ENCODE peak calls at places on chromosomes 12 and 14, in six cellular contexts. R is mesendoderm, N is neuronal stem cell, A is IMR-90, P is H1, Y is trophoblast cell. L is an unnamed sample.

GRCh38 chr14:30191639-30192279 is 264.1 kb upstream of the PRKD1 start:
- DNase-seq in P (no peak), A (peak), R (no peak), N (no peak), Y (peak), L (no peak)

GRCh38 chr12:22046968-22047390 is 961 bp downstream of the CMAS start:
- DNase-seq in A (peak), N (no peak), Y (no peak), P (no peak), R (no peak), L (no peak)

GRCh38 chr12:100794441-100795192 is at the start of gene ANO4:
- DNase-seq in A (peak), Y (no peak), N (no peak), P (peak), R (peak), L (peak)

GRCh38 chr12:42759622-42760273 is 170.2 kb upstream of the PRICKLE1 start:
- DNase-seq in A (peak), Y (no peak), N (no peak), P (no peak), R (no peak), L (no peak)

GRCh38 chr12:4289334-4289878 is 15.8 kb downstream of the CCND2 start:
- DNase-seq in R (no peak), P (no peak), N (no peak), Y (no peak), A (no peak), L (no peak)

GRCh38 chr12:76006028-76006916 is 25.3 kb downstream of the PHLDA1 start:
- DNase-seq in P (no peak), R (no peak), Y (no peak), N (no peak), A (no peak), L (no peak)

GRCh38 chr14:91241848-91242247 is 2.7 kb downstream of the GPR68 start:
- DNase-seq in P (no peak), Y (no peak), N (no peak), R (no peak), A (no peak), L (no peak)

GRCh38 chr12:43169115-43169681 is 382.8 kb downstream of the ADAMTS20 start:
- DNase-seq in N (no peak), R (no peak), Y (no peak), A (no peak), P (no peak), L (no peak)

DNA sequence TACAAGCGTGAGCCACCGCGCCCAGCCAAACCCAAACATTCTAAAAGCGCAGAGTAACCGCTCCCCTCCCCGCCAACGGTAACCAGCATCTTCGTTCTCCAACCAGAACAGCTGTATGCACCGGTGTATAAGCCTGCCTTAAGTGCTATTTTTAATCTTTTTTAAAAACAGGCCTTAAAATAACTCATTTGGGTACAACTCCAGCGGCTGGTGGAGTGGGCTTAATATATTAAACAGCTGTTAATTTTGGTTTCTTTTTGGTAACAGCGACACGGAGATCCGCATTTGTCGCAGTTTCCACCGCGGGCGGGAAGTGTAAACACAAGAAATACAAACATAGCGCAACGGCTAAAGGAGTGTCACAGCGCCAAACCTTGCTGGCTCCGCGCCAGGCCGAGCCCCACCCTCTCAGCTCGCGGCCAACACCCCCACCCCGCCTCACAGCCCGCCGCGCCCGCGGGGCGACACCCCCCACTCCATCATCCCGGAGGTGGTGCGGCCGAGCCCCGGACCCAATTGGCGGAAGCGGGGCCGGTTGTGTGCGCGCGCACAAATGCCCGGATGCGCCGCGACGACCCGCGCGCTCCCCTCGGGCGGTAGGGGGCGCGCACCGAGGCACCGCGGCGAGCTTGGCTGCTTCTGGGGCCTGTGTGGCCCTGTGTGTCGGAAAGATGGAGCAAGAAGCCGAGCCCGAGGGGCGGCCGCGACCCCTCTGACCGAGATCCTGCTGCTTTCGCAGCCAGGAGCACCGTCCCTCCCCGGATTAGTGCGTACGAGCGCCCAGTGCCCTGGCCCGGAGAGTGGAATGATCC is at the start of gene MDM2:
- DNase-seq in Y (peak), A (peak), N (peak), P (peak), R (peak), L (peak)
- H2BK5ac ChIP-seq in Y (peak), A (peak), N (peak), P (peak), R (peak), L (peak)

DNA sequence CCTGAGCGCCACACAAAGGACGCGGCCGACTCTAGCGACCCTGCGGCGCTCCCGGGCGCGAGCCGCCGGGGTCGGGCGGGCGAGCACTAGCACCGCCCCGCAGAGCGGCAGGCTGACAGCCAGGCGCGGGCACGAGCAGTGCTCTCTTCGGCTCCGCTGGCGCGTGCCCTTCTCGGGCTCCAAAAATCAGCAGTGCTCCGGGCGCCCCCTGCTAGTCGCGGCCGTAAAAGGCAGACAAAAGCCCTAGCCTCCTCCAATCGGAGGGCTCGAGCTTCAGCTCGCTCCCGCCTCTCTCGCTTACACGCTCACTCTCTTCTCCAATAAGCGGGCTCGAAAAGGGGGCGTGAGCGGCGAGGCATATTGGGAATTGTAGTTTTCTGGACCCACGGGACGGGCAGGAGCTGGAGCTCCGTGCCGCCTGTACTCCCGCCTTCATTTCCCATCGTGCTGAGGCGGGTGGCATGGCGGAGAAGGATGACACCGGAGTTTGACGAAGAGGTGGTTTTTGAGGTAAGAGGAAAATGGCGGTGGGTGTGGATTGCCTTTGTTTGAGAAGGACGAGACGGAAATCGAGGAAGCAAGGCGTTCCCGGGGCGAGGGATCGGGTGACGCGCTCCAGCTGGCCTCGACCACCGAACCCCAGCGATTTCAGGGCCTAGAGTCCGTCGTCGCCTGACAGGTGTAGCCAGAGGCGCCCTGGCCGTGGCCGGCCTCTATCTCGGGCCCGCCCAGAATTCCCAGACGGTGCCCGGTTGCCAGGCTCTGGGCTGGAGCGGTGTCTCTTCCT is at the start of the genes FGD6 and VEZT:
- DNase-seq in N (peak), P (peak), A (peak), Y (peak), R (peak), L (peak)
- H3K4ac ChIP-seq in N (peak), P (peak), A (peak), Y (peak), R (peak), L (peak)

GRCh38 chr12:119154435-119154818 is 24.3 kb upstream of the HSPB8 start:
- DNase-seq in R (peak), P (peak), N (peak), Y (peak), A (no peak), L (peak)
- H2BK5ac ChIP-seq in R (no peak), P (peak), N (peak), Y (peak), A (no peak), L (no peak)

GRCh38 chr12:84874825-84875139 is 37.8 kb downstream of the SLC6A15 start:
- DNase-seq in P (no peak), R (no peak), N (no peak), Y (no peak), A (no peak), L (no peak)
- H3K4ac ChIP-seq in P (no peak), R (no peak), N (no peak), Y (no peak), A (no peak), L (no peak)

GRCh38 chr12:108693186-108693585 is 38.1 kb downstream of the CORO1C start:
- DNase-seq in Y (no peak), R (no peak), A (no peak), P (no peak), N (no peak), L (no peak)

GRCh38 chr12:108691154-108691994 is 39.9 kb downstream of the CORO1C start:
- DNase-seq in A (peak), N (peak), R (peak), P (peak), Y (peak), L (peak)

GRCh38 chr12:108690799-108691153 is 40.5 kb downstream of the CORO1C start:
- DNase-seq in Y (no peak), P (no peak), N (no peak), A (no peak), R (no peak), L (no peak)

GRCh38 chr12:108693781-108694180 is 37.5 kb downstream of the CORO1C start:
- DNase-seq in A (no peak), N (no peak), R (peak), Y (no peak), P (no peak), L (no peak)

GRCh38 chr12:108691995-108692808 is 39.1 kb downstream of the CORO1C start:
- DNase-seq in A (peak), Y (peak), P (no peak), R (peak), N (no peak), L (peak)
- H2BK5ac ChIP-seq in A (peak), Y (peak), P (peak), R (no peak), N (no peak), L (peak)

GRCh38 chr12:56116267-56117081 is at the start of gene RPL41:
- DNase-seq in R (peak), N (peak), A (peak), Y (peak), P (peak), L (peak)
- H3K4ac ChIP-seq in R (peak), N (no peak), A (peak), Y (peak), P (peak), L (peak)

GRCh38 chr14:21309238-21309636 is 29.4 kb downstream of the RPGRIP1 start:
- DNase-seq in A (no peak), P (peak), Y (peak), N (no peak), R (no peak), L (no peak)

GRCh38 chr14:21307641-21308040 is 27.8 kb downstream of the RPGRIP1 start:
- DNase-seq in P (no peak), N (no peak), A (no peak), R (no peak), Y (no peak), L (no peak)

GRCh38 chr14:21308132-21308478 is 28.2 kb downstream of the RPGRIP1 start:
- DNase-seq in A (no peak), Y (no peak), N (no peak), R (no peak), P (no peak), L (no peak)

GRCh38 chr14:21309956-21310355 is 30.1 kb downstream of the RPGRIP1 start:
- DNase-seq in R (no peak), A (no peak), N (no peak), Y (no peak), P (no peak), L (no peak)

GRCh38 chr14:21308479-21309237 is 28.8 kb downstream of the RPGRIP1 start:
- DNase-seq in R (peak), A (peak), P (peak), Y (peak), N (peak), L (peak)
- H2BK5ac ChIP-seq in R (peak), A (no peak), P (peak), Y (peak), N (no peak), L (no peak)

DNA sequence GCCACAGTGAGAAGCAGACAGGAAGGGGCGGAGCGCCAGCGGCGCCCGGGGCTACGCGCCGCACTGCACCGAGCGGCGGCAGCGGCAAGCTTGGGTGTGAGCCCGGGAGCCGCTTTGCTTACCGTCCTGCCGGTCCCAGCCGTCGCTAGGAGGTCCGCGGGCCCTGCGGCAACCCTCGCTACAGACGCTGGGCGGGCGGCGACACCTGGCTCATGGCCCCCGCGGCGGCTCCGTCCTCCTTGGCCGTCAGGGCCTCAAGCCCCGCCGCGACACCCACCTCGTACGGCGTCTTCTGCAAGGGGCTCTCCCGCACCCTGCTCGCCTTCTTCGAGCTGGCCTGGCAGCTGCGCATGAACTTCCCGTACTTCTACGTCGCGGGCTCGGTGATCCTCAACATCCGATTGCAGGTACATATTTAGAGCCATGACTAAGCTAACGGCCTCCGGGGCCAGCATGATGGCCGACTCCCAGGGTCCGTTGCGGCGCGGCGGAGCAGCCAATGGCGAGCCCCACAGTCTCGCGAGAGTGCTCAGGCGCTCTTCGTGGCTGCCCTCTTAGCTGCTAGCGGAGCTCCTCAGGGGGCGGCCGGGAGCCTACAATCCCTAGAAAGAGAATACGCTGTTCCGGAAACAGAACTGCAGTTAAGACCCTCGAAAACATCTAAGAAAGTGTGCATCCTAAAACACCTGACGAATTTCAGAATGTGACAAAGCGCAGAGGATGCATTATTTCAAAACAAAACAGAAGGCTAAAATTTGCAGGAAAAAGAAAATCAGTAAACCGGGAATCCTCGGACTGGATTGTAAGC is at the start of gene SMIM10L1:
- DNase-seq in R (peak), N (peak), P (peak), A (peak), Y (peak), L (peak)
- H3K4ac ChIP-seq in R (peak), N (no peak), P (peak), A (peak), Y (peak), L (peak)

DNA sequence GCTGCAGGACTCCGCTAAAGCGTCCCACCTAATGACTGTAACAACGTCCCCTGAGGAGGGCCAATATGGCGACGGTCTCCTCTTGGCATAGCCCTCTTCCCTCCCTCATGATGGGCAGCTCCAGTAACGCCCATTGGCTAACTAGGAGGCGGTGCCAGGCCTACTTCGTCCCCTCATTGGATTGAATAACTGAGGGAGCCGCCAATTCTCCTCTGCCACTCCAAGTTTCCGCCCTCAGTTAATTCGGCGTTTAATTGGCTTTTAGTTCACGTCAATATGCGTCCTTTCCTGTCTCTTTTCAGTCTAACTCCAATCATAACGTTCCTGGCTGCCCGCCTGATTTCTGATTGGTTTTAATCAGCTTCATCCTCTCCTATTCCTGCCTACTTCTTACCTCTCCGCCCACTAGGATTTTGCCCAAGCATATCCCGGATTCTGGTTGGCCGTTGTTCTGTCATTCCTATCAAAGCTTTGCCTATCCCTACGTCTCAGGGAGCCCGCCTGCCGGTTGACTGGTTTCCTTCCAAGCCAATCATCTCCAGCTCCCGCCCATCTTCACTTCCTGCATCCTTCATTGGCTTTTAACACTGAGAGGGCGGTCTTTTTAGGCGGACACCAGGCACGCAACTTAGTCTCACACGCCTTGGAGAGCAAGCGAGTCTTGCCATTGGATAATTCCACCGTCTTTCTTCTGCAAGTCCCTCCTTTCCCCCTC is 430 bp upstream of the SP1 start:
- DNase-seq in N (peak), P (peak), Y (peak), A (peak), R (peak), L (peak)
- H2BK5ac ChIP-seq in N (peak), P (peak), Y (peak), A (peak), R (peak), L (peak)

L was measured in mesenchymal stem cell.